ENCODE peak calls at places on chromosomes 16 and 17, in seven cellular contexts. One of them, this sample, is unnamed.

GRCh38 chr17:45160505-45161287 is 979 bp upstream of the HEXIM2 start:
- DNase-seq in AG09309: no peak
- DNase-seq in astrocyte of the spinal cord: peak; percentile 75
- DNase-seq in NB4: peak; percentile 85
- DNase-seq in RWPE2: no peak
- DNase-seq in stomach: peak; percentile 58
- DNase-seq in breast epithelium: peak; percentile 55
- DNase-seq in this sample: no peak

GRCh38 chr16:4488486-4488967 is 12.3 kb downstream of the HMOX2 start:
- DNase-seq in AG09309: no peak
- DNase-seq in astrocyte of the spinal cord: no peak
- DNase-seq in NB4: peak; percentile 63
- DNase-seq in RWPE2: no peak
- DNase-seq in stomach: no peak
- DNase-seq in breast epithelium: no peak
- DNase-seq in this sample: no peak

GRCh38 chr17:38578229-38578628 is 27.5 kb downstream of the SRCIN1 start:
- DNase-seq in AG09309: no peak
- DNase-seq in astrocyte of the spinal cord: no peak
- DNase-seq in NB4: no peak
- DNase-seq in RWPE2: no peak
- DNase-seq in stomach: no peak
- DNase-seq in breast epithelium: no peak
- DNase-seq in this sample: no peak

GRCh38 chr16:85173981-85174751 is 61.9 kb upstream of the CIBAR2 start:
- DNase-seq in AG09309: no peak
- DNase-seq in astrocyte of the spinal cord: peak; percentile 63
- DNase-seq in NB4: no peak
- DNase-seq in RWPE2: peak; percentile 79
- DNase-seq in stomach: peak; percentile 68
- DNase-seq in breast epithelium: no peak
- DNase-seq in this sample: no peak

GRCh38 chr17:72471296-72471695 is 350.5 kb downstream of the SOX9 start:
- DNase-seq in AG09309: no peak
- DNase-seq in astrocyte of the spinal cord: no peak
- DNase-seq in NB4: no peak
- DNase-seq in RWPE2: no peak
- DNase-seq in stomach: no peak
- DNase-seq in breast epithelium: no peak
- DNase-seq in this sample: no peak

GRCh38 chr16:1674751-1675664 is 3.1 kb upstream of the JPT2 start:
- DNase-seq in AG09309: no peak
- DNase-seq in astrocyte of the spinal cord: peak; percentile 55
- DNase-seq in NB4: no peak
- DNase-seq in RWPE2: peak; percentile 67
- DNase-seq in stomach: no peak
- DNase-seq in breast epithelium: no peak
- DNase-seq in this sample: no peak

GRCh38 chr16:84749815-84750214 is 50.0 kb downstream of the USP10 start:
- DNase-seq in AG09309: no peak
- DNase-seq in astrocyte of the spinal cord: no peak
- DNase-seq in NB4: no peak
- DNase-seq in RWPE2: no peak
- DNase-seq in stomach: no peak
- DNase-seq in breast epithelium: no peak
- DNase-seq in this sample: no peak

GRCh38 chr16:14528306-14528948 is 101.6 kb downstream of the PARN start:
- DNase-seq in AG09309: no peak
- DNase-seq in astrocyte of the spinal cord: peak; percentile 18
- DNase-seq in NB4: no peak
- DNase-seq in RWPE2: no peak
- DNase-seq in stomach: no peak
- DNase-seq in breast epithelium: no peak
- DNase-seq in this sample: no peak

GRCh38 chr16:87324411-87325275 is 7.5 kb upstream of the C16orf95 start:
- DNase-seq in AG09309: no peak
- DNase-seq in astrocyte of the spinal cord: no peak
- DNase-seq in NB4: peak; percentile 62
- DNase-seq in RWPE2: peak; percentile 62
- DNase-seq in stomach: no peak
- DNase-seq in breast epithelium: no peak
- DNase-seq in this sample: peak; percentile 46

GRCh38 chr17:39196191-39196819 is 1.2 kb downstream of the CACNB1 start:
- DNase-seq in AG09309: no peak
- DNase-seq in astrocyte of the spinal cord: no peak
- DNase-seq in NB4: no peak
- DNase-seq in RWPE2: no peak
- DNase-seq in stomach: no peak
- DNase-seq in breast epithelium: no peak
- DNase-seq in this sample: no peak

GRCh38 chr16:47143677-47144558 is at the start of gene NETO2:
- DNase-seq in AG09309: no peak
- DNase-seq in astrocyte of the spinal cord: peak; percentile 62
- DNase-seq in NB4: peak; percentile 79
- DNase-seq in RWPE2: peak; percentile 69
- DNase-seq in stomach: peak; percentile 57
- DNase-seq in breast epithelium: peak; percentile 22
- DNase-seq in this sample: peak; percentile 22

GRCh38 chr17:17609121-17609520 is 17.6 kb upstream of the PEMT start:
- DNase-seq in AG09309: no peak
- DNase-seq in astrocyte of the spinal cord: no peak
- DNase-seq in NB4: peak; percentile 39
- DNase-seq in RWPE2: no peak
- DNase-seq in stomach: no peak
- DNase-seq in breast epithelium: no peak
- DNase-seq in this sample: no peak

GRCh38 chr17:29645516-29646051 is 22.9 kb upstream of the CORO6 start:
- DNase-seq in AG09309: peak; percentile 64
- DNase-seq in astrocyte of the spinal cord: peak; percentile 86
- DNase-seq in NB4: peak; percentile 80
- DNase-seq in RWPE2: no peak
- DNase-seq in stomach: peak; percentile 42
- DNase-seq in breast epithelium: peak; percentile 78
- DNase-seq in this sample: no peak

GRCh38 chr17:40550608-40551007 is 14.7 kb downstream of the CCR7 start:
- DNase-seq in AG09309: no peak
- DNase-seq in astrocyte of the spinal cord: peak; percentile 85
- DNase-seq in NB4: peak; percentile 56
- DNase-seq in RWPE2: no peak
- DNase-seq in stomach: peak; percentile 25
- DNase-seq in breast epithelium: peak; percentile 39
- DNase-seq in this sample: no peak

GRCh38 chr16:48906076-48906475 is 296.1 kb upstream of the N4BP1 start:
- DNase-seq in AG09309: no peak
- DNase-seq in astrocyte of the spinal cord: no peak
- DNase-seq in NB4: no peak
- DNase-seq in RWPE2: no peak
- DNase-seq in stomach: no peak
- DNase-seq in breast epithelium: no peak
- DNase-seq in this sample: no peak

DNA sequence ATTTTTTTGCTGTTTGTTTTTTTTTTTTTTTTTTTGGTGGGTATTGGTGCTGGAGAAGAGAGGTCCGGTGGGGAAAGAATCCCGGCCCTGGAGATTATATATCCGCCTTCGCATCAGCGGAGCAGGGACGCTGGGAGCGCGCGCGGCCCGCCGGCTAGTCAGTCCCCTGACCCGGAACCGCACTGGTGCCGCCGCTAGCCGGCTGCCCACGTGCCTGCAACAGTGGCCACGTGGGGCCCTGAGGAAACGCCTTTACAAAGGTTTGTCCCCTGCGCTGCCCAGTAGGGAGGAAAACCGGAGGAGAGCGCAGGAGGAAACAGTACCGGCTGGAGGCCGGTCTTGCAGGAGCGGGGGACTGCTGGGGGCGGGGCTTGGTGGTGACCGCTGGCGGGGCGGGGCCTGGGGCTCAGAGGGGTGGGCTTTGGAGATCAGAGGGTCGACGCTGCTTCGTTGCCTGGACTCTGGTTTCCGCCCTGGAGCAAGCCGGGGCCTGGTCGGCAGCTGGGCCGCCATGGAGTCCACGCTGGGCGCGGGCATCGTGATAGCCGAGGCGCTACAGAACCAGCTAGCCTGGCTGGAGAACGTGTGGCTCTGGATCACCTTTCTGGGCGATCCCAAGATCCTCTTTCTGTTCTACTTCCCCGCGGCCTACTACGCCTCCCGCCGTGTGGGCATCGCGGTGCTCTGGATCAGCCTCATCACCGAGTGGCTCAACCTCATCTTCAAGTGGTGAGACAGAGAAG is at the start of gene G6PC3:
- DNase-seq in AG09309: peak; percentile 90
- DNase-seq in astrocyte of the spinal cord: peak; percentile 99
- DNase-seq in NB4: peak; percentile 99
- DNase-seq in RWPE2: peak; percentile 99
- DNase-seq in stomach: peak; percentile 95
- DNase-seq in breast epithelium: peak; percentile 93
- DNase-seq in this sample: peak; percentile 96
- TF ChIP-seq CTCF in AG09309: no peak
- TF ChIP-seq CTCF in astrocyte of the spinal cord: no peak
- TF ChIP-seq CTCF in NB4: no peak
- TF ChIP-seq CTCF in RWPE2: no peak
- TF ChIP-seq CTCF in stomach: no peak
- TF ChIP-seq CTCF in breast epithelium: no peak
- TF ChIP-seq CTCF in this sample: no peak

GRCh38 chr17:63433746-63434591 is 12.1 kb downstream of the CYB561 start:
- DNase-seq in AG09309: peak; percentile 90
- DNase-seq in astrocyte of the spinal cord: peak; percentile 94
- DNase-seq in NB4: peak; percentile 83
- DNase-seq in RWPE2: no peak
- DNase-seq in stomach: peak; percentile 87
- DNase-seq in breast epithelium: peak; percentile 47
- DNase-seq in this sample: no peak

GRCh38 chr17:63436523-63437110 is 9.5 kb downstream of the CYB561 start:
- DNase-seq in AG09309: no peak
- DNase-seq in astrocyte of the spinal cord: no peak
- DNase-seq in NB4: no peak
- DNase-seq in RWPE2: no peak
- DNase-seq in stomach: peak; percentile 63
- DNase-seq in breast epithelium: no peak
- DNase-seq in this sample: no peak

GRCh38 chr17:63434951-63435571 is 11.0 kb downstream of the CYB561 start:
- DNase-seq in AG09309: no peak
- DNase-seq in astrocyte of the spinal cord: peak; percentile 29
- DNase-seq in NB4: peak; percentile 74
- DNase-seq in RWPE2: peak; percentile 87
- DNase-seq in stomach: peak; percentile 96
- DNase-seq in breast epithelium: peak; percentile 77
- DNase-seq in this sample: no peak

GRCh38 chr17:63437287-63438091 is 8.6 kb downstream of the CYB561 start:
- DNase-seq in AG09309: no peak
- DNase-seq in astrocyte of the spinal cord: no peak
- DNase-seq in NB4: no peak
- DNase-seq in RWPE2: peak; percentile 42
- DNase-seq in stomach: peak; percentile 65
- DNase-seq in breast epithelium: no peak
- DNase-seq in this sample: no peak

DNA sequence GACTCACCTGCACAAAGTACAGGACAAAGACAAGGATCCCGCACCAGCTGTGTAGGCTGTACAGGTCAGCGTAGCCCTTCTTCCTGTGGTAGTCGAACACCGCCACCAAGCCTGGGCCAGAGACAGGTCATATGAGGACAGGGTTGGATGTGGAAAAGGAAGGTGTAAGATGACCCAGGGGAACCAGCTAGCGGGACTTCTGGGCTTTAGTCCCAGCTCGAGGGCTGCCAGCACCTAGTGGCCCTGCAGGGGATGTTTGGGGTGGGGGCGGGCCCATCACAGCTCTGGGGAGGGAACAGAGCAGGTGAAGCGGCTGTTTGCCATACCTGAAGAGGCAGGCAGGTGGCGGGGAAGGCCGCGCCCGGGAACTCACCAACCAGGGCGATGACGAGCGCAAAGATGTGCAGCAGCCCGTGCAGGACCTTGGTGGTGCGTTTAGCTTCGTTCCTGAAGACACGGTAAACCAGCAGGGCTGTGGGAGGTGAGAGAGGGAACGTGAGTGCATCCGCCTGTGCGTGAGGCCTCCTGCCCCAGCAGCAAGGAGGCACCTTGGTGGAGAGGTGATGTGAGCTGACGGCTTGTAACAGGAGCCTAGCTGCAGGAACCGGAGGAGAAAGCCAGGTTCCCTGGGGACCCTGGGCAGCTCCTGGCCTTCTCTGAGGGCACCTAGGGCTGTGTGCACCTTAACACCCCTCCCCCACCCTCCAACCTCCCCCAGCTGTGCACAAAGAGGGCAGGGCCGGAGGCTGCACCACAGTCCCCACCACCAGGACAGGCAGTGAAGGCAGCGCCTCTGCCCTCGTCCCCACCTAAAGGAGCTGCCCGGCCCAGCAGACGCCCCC is 10.2 kb downstream of the CYB561 start:
- DNase-seq in AG09309: no peak
- DNase-seq in astrocyte of the spinal cord: no peak
- DNase-seq in NB4: no peak
- DNase-seq in RWPE2: no peak
- DNase-seq in stomach: peak; percentile 67
- DNase-seq in breast epithelium: peak; percentile 44
- DNase-seq in this sample: no peak
- TF ChIP-seq CTCF in AG09309: no peak
- TF ChIP-seq CTCF in astrocyte of the spinal cord: no peak
- TF ChIP-seq CTCF in NB4: no peak
- TF ChIP-seq CTCF in RWPE2: no peak
- TF ChIP-seq CTCF in stomach: no peak
- TF ChIP-seq CTCF in breast epithelium: peak; percentile 71
- TF ChIP-seq CTCF in this sample: no peak

DNA sequence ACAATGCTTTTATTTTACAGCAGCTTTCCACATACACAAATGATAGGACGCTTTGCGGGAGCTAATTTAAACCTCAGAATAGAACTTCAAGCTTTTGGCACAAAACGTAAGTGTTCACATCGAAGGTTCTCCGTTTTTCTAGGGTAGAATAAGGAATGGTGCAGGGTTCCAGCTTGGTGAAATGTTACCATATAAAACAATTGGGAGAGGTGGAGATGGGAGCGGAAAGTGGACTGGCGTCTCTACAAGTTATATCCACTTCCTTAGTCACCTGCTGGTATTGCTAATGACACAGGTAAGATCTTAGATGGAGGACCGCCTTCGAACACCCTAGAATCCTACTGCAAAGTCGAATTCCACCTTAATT is 1.7 kb upstream of the NXN start:
- DNase-seq in AG09309: no peak
- DNase-seq in astrocyte of the spinal cord: no peak
- DNase-seq in NB4: no peak
- DNase-seq in RWPE2: no peak
- DNase-seq in stomach: no peak
- DNase-seq in breast epithelium: no peak
- DNase-seq in this sample: no peak
- TF ChIP-seq CTCF in AG09309: no peak
- TF ChIP-seq CTCF in astrocyte of the spinal cord: no peak
- TF ChIP-seq CTCF in NB4: no peak
- TF ChIP-seq CTCF in RWPE2: peak; percentile 65
- TF ChIP-seq CTCF in stomach: no peak
- TF ChIP-seq CTCF in breast epithelium: no peak
- TF ChIP-seq CTCF in this sample: no peak

DNA sequence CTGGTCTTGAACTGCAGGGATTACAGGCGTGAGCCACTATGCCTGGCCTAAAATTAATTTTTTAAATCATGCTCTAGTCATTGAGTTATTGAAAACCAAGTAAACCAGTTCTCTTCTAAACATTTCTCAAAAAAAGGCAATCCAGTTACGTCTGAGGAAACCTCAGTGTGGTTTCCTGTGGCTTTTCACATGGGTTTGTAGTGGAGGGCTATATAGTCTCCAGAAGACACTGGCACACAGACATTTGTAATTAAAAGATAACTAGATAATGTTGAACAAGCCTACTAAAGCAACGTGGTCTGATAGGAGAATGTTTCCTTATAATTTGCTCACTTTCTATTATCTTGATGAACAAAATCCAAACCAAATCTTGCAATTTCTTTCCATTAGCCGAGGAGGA is 5.2 kb upstream of the TOB1 start:
- DNase-seq in AG09309: no peak
- DNase-seq in astrocyte of the spinal cord: no peak
- DNase-seq in NB4: peak; percentile 41
- DNase-seq in RWPE2: no peak
- DNase-seq in stomach: no peak
- DNase-seq in breast epithelium: no peak
- DNase-seq in this sample: no peak
- TF ChIP-seq CTCF in AG09309: no peak
- TF ChIP-seq CTCF in astrocyte of the spinal cord: no peak
- TF ChIP-seq CTCF in NB4: no peak
- TF ChIP-seq CTCF in RWPE2: no peak
- TF ChIP-seq CTCF in stomach: no peak
- TF ChIP-seq CTCF in breast epithelium: no peak
- TF ChIP-seq CTCF in this sample: no peak